ENCODE peak calls at places on chromosomes 7 and 10, in ten cellular contexts. R, M, U, E, J, D, V, I, K and H are unnamed samples.

GRCh38 chr10:34655286-34656170 is 159.6 kb downstream of the PARD3 start:
- DNase-seq in M (peak; percentile 75), K (peak; percentile 43), R (peak; percentile 7), V (peak; percentile 56), E (peak; percentile 100), J (no peak), U (no peak), D (peak; percentile 78), I (no peak), H (peak; percentile 8)

GRCh38 chr10:86734209-86734988 is 22.0 kb upstream of the BMPR1A start:
- DNase-seq in I (no peak), J (no peak), V (no peak), M (no peak), K (no peak), D (no peak), R (no peak), E (no peak), U (no peak), H (no peak)

GRCh38 chr10:104580321-104580720 is 60.8 kb upstream of the SORCS3 start:
- DNase-seq in J (no peak), D (no peak), R (no peak), M (peak; percentile 38), E (no peak), U (no peak), I (no peak), K (no peak), V (no peak), H (no peak)

GRCh38 chr7:116863168-116863670 is 832 bp downstream of the CAPZA2 start:
- DNase-seq in I (no peak), K (no peak), U (no peak), D (no peak), M (peak; percentile 21), R (peak; percentile 10), J (peak; percentile 48), E (peak; percentile 12), V (peak; percentile 28), H (peak; percentile 10)

GRCh38 chr7:122136033-122136432 is 8.0 kb downstream of the AASS start:
- DNase-seq in K (no peak), I (no peak), M (no peak), R (no peak), D (no peak), U (no peak), E (no peak), J (no peak), V (no peak), H (no peak)

GRCh38 chr10:42941790-42942189 is 135.1 kb upstream of the RET start:
- DNase-seq in I (no peak), D (no peak), M (no peak), E (no peak), U (no peak), J (no peak), K (no peak), V (no peak), R (no peak), H (no peak)

GRCh38 chr7:148344406-148344805 is 246.2 kb upstream of the C7orf33 start:
- DNase-seq in J (no peak), K (no peak), U (no peak), D (no peak), I (no peak), R (no peak), E (no peak), M (no peak), V (no peak), H (no peak)

GRCh38 chr7:147894271-147894670 is 696.3 kb upstream of the C7orf33 start:
- DNase-seq in I (no peak), V (no peak), R (no peak), J (no peak), D (no peak), U (no peak), M (no peak), K (no peak), E (peak; percentile 35), H (no peak)

GRCh38 chr7:151410405-151411390 is 860 bp upstream of the WDR86 start:
- DNase-seq in K (no peak), E (no peak), R (peak; percentile 22), V (no peak), D (no peak), U (no peak), J (no peak), I (no peak), M (no peak), H (peak; percentile 53)

GRCh38 chr7:18276380-18276779 is 219.2 kb upstream of the HDAC9 start:
- DNase-seq in K (no peak), E (no peak), I (no peak), D (no peak), J (no peak), M (no peak), R (no peak), V (no peak), U (no peak), H (no peak)

GRCh38 chr7:7595451-7595850 is 28.8 kb downstream of the MIOS start:
- DNase-seq in R (peak; percentile 21), U (peak; percentile 53), E (peak; percentile 62), M (peak; percentile 33), K (no peak), I (no peak), J (no peak), V (no peak), D (no peak), H (peak; percentile 33)

GRCh38 chr10:80195046-80195574 is 10.2 kb downstream of the ANXA11 start:
- DNase-seq in M (no peak), K (no peak), U (no peak), V (no peak), R (no peak), I (no peak), D (no peak), J (no peak), E (no peak), H (no peak)

GRCh38 chr10:80188713-80189112 is 16.6 kb downstream of the ANXA11 start:
- DNase-seq in R (no peak), M (no peak), D (no peak), K (peak; percentile 24), E (no peak), I (no peak), J (no peak), V (no peak), U (no peak), H (no peak)

GRCh38 chr10:80194373-80195045 is 10.8 kb downstream of the ANXA11 start:
- DNase-seq in J (no peak), I (no peak), U (no peak), E (no peak), M (no peak), D (no peak), K (no peak), R (no peak), V (no peak), H (no peak)

GRCh38 chr10:80192553-80192952 is 12.8 kb downstream of the ANXA11 start:
- DNase-seq in D (no peak), J (no peak), U (no peak), E (no peak), K (no peak), I (no peak), M (no peak), V (no peak), R (no peak), H (no peak)

DNA sequence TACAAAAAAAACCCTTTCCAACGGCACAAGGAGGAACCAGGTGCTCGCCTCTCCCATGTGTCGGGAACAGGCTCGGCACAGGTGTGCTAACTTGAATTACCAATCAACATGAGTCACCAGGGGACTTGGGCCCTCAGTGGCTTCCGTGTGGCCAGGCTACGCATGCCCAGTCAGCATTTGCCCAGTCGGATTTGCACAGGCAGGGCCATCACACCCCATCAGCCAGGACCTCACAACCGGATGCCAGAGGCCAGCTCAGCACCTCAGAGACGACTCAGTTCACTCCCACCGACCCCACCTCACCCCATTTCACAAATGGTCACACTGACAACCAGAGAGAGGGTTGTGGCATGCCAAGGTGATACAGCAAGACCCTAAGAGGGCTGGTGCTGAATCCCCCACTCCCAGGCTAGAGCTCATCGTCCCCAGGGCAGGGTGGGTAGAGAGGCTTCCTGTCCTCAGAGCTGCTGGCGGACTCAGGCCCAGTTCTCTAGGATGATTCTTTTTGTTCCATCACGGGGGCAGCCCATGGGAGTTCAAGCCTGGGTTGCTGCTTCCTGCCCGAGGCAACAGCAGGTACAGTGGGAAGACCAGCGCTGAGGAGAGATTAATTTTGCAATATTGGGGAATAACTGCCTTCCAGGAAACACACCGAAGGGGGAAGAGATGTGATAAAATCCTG is 13.6 kb downstream of the ANXA11 start:
- DNase-seq in U (no peak), K (peak; percentile 84), R (no peak), M (no peak), I (no peak), E (peak; percentile 80), D (no peak), V (no peak), J (peak; percentile 60), H (no peak)
- H3K27ac ChIP-seq in U (peak overlapping the region; percentile 53), K (peak overlapping the region; percentile 99), R (no peak overlapping the region), M (no peak overlapping the region), I (peak overlapping the region; percentile 33), E (peak overlapping the region; percentile 0), D (no peak overlapping the region), V (no peak overlapping the region), J (peak overlapping the region; percentile 99), H (peak overlapping the region; percentile 36)

GRCh38 chr7:73570521-73570920 is 7.9 kb downstream of the TBL2 start:
- DNase-seq in V (no peak), M (no peak), I (no peak), K (no peak), D (no peak), J (peak; percentile 31), R (no peak), U (no peak), E (no peak), H (no peak)
- H3K36me3 ChIP-seq in V (peaks cover 62% of the 10 kb centered on the region), M (peaks cover 51% of the 10 kb centered on the region), I (peaks cover 70% of the 10 kb centered on the region), K (peaks cover 42% of the 10 kb centered on the region), D (peaks cover 25% of the 10 kb centered on the region), J (peaks cover 71% of the 10 kb centered on the region), R (peaks cover 37% of the 10 kb centered on the region), U (peaks cover 52% of the 10 kb centered on the region), E (peaks cover 39% of the 10 kb centered on the region), H (peaks cover 46% of the 10 kb centered on the region)

GRCh38 chr7:416761-417624 is 102.7 kb downstream of the PDGFA start:
- DNase-seq in D (no peak), U (no peak), I (no peak), M (no peak), V (no peak), J (peak; percentile 41), R (no peak), E (no peak), K (no peak), H (no peak)
- H3K4me3 ChIP-seq in D (no peak overlapping the region), U (no peak overlapping the region), I (no peak overlapping the region), M (no peak overlapping the region), V (no peak overlapping the region), J (no peak overlapping the region), R (no peak overlapping the region), E (no peak overlapping the region), K (no peak overlapping the region), H (no peak overlapping the region)

DNA sequence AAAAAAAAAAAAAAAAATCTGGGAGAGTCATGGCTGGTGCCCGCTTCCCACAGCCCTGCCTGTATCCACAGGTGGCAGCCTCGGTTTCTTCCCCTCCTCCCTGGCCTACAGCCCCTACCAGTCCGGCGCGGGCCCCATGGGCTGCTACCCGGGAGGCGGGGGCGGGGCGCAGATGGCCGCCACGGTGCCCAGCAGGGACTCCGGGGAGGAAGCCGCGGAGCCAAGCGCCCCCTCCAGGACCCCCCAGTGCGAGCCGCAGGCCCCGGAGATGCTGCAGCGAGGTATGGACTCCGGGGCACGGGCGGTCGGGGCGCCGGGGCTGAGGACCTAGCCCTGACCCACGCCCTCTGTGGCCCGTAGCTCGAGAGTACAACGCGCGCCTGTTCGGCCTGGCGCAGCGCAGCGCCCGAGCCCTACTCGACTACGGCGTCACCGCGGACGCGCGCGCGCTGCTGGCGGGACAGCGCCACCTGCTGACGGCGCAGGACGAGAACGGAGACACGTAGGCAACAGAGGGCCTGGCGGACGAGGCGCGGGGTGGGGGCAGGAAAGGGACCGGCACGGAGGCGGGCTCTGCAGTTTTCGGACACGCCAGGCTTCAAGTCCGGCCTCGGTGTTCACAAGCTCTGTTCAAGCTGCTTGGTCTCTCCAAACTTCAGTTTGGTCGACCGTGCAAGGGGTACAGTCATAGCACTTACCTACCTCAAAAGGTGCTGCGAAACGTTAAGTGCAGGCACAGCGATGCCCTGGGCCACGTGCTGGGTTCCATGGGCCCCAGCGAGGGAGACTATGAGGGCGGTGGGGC is 3.9 kb downstream of the NFKB2 start:
- DNase-seq in K (peak; percentile 93), M (peak; percentile 82), R (peak; percentile 87), J (peak; percentile 95), I (peak; percentile 91), V (peak; percentile 90), D (no peak), U (peak; percentile 90), E (peak; percentile 80), H (peak; percentile 87)
- H3K27ac ChIP-seq in K (peak overlapping the region; percentile 98), M (peak overlapping the region; percentile 46), R (peak overlapping the region; percentile 61), J (peak overlapping the region; percentile 84), I (peak overlapping the region; percentile 90), V (peak overlapping the region; percentile 92), D (no peak overlapping the region), U (peak overlapping the region; percentile 92), E (peak overlapping the region; percentile 30), H (peak overlapping the region; percentile 100)